ENCODE peak calls at places on chromosomes 3 and 15, in four cellular contexts. L is H1, K is GM12878, Z is K562. J is an unnamed sample.

GRCh38 chr3:51684971-51685751 is 14.1 kb downstream of the TEX264 start:
- DNase-seq in Z (peak), K (no peak), L (no peak), J (no peak)

GRCh38 chr15:22980189-22981136 is at the start of gene CYFIP1:
- DNase-seq in L (peak), K (no peak), Z (peak), J (peak)

GRCh38 chr3:166013073-166013679 is 176.0 kb upstream of the BCHE start:
- DNase-seq in L (no peak), K (no peak), Z (peak), J (peak)

GRCh38 chr3:113055201-113055600 is 64.4 kb downstream of the GTPBP8 start:
- DNase-seq in Z (no peak), L (no peak), K (no peak), J (no peak)

GRCh38 chr3:178353292-178353814 is 182.9 kb upstream of the KCNMB2 start:
- DNase-seq in L (no peak), K (no peak), Z (no peak), J (no peak)

GRCh38 chr3:138472141-138472825 is 37.9 kb downstream of the ESYT3 start:
- DNase-seq in Z (peak), K (no peak), L (no peak), J (no peak)

GRCh38 chr3:73349657-73350056 is 275.1 kb downstream of the PDZRN3 start:
- DNase-seq in Z (no peak), L (no peak), K (no peak), J (no peak)

GRCh38 chr3:1987983-1988382 is 110.7 kb upstream of the CNTN4 start:
- DNase-seq in Z (no peak), K (no peak), L (no peak), J (no peak)

GRCh38 chr15:79009388-79009787 is 64.5 kb upstream of the CTSH start:
- DNase-seq in K (no peak), Z (no peak), L (no peak), J (no peak)

GRCh38 chr15:74531144-74531811 is 9.7 kb upstream of the ARID3B start:
- DNase-seq in Z (no peak), L (no peak), K (no peak), J (peak)

GRCh38 chr3:100411091-100411982 is 10.0 kb downstream of the LNP1 start:
- DNase-seq in Z (no peak), L (no peak), K (no peak), J (peak)

GRCh38 chr3:10361375-10361774 is 40.5 kb upstream of the SEC13 start:
- DNase-seq in Z (no peak), K (no peak), L (no peak), J (no peak)

GRCh38 chr3:179865876-179866505 is 170.7 kb downstream of the PEX5L start:
- DNase-seq in K (no peak), Z (no peak), L (no peak), J (no peak)

GRCh38 chr3:53775834-53776251 is 70.4 kb downstream of the CHDH start:
- DNase-seq in Z (no peak), K (no peak), L (no peak), J (no peak)

GRCh38 chr3:190086191-190086590 is 34.5 kb downstream of the P3H2 start:
- DNase-seq in Z (no peak), K (no peak), L (peak), J (no peak)

GRCh38 chr3:147422934-147423599 is 13.9 kb downstream of the ZIC1 start:
- DNase-seq in L (no peak), K (no peak), Z (no peak), J (no peak)

GRCh38 chr3:5292512-5292911 is 105.0 kb downstream of the EDEM1 start:
- DNase-seq in K (no peak), Z (no peak), L (no peak), J (no peak)

GRCh38 chr3:134952372-134952771 is 157.3 kb downstream of the EPHB1 start:
- DNase-seq in K (no peak), L (no peak), Z (no peak), J (no peak)

GRCh38 chr15:26051771-26052685 is 188.9 kb upstream of the ATP10A start:
- DNase-seq in L (no peak), K (no peak), Z (no peak), J (no peak)

GRCh38 chr3:71103430-71103881 is 480.1 kb downstream of the FOXP1 start:
- DNase-seq in K (no peak), L (no peak), Z (no peak), J (peak)

GRCh38 chr3:194503101-194503531 is 16.3 kb upstream of the ATP13A3 start:
- DNase-seq in L (no peak), Z (no peak), K (no peak), J (no peak)

GRCh38 chr15:40731034-40731433 is 24.0 kb downstream of the RMDN3 start:
- DNase-seq in Z (no peak), K (no peak), L (no peak), J (no peak)

GRCh38 chr3:195337747-195338146 is 66.8 kb upstream of the XXYLT1 start:
- DNase-seq in Z (no peak), K (no peak), L (no peak), J (no peak)

GRCh38 chr3:118683636-118684035 is 351.0 kb downstream of the IGSF11 start:
- DNase-seq in Z (no peak), L (no peak), K (no peak), J (no peak)

GRCh38 chr3:119978554-119979208 is 115.6 kb downstream of the GSK3B start:
- DNase-seq in K (no peak), Z (no peak), L (no peak), J (no peak)

GRCh38 chr15:55247766-55248427 is 41.7 kb downstream of the RAB27A start:
- DNase-seq in Z (no peak), K (no peak), L (no peak), J (no peak)

GRCh38 chr3:156978471-156978961 is 152.4 kb downstream of the LEKR1 start:
- DNase-seq in Z (no peak), K (peak), L (no peak), J (no peak)

GRCh38 chr3:51382076-51382745 is 2.9 kb upstream of the MANF start:
- DNase-seq in K (no peak), L (no peak), Z (no peak), J (no peak)

GRCh38 chr3:137766069-137766960 is 2.2 kb downstream of the SOX14 start:
- DNase-seq in L (no peak), K (no peak), Z (no peak), J (no peak)

GRCh38 chr3:6601374-6601773 is 259.5 kb upstream of the GRM7 start:
- DNase-seq in K (no peak), L (no peak), Z (peak), J (no peak)

GRCh38 chr15:82934100-82934880 is 18.2 kb downstream of the HOMER2 start:
- DNase-seq in Z (no peak), L (no peak), K (no peak), J (no peak)

GRCh38 chr15:100220058-100220728 is 121.6 kb downstream of the ADAMTS17 start:
- DNase-seq in K (no peak), L (no peak), Z (no peak), J (no peak)

GRCh38 chr3:150710097-150710496 is 6.4 kb upstream of the ERICH6 start:
- DNase-seq in K (no peak), L (no peak), Z (no peak), J (no peak)

GRCh38 chr3:64501298-64501906 is 186.4 kb downstream of the ADAMTS9 start:
- DNase-seq in L (no peak), K (no peak), Z (no peak), J (peak)

GRCh38 chr15:64895285-64896065 is 16.2 kb upstream of the ANKDD1A start:
- DNase-seq in K (peak), Z (peak), L (no peak), J (no peak)
- TF ChIP-seq SRF in K (no peak), Z (no peak), L (no peak), J (no peak)

GRCh38 chr15:29528276-29528675 is 258.7 kb upstream of the NSMCE3 start:
- DNase-seq in Z (no peak), K (no peak), L (no peak), J (no peak)
- TF ChIP-seq CREB1 in Z (no peak), K (no peak), L (no peak), J (no peak)

DNA sequence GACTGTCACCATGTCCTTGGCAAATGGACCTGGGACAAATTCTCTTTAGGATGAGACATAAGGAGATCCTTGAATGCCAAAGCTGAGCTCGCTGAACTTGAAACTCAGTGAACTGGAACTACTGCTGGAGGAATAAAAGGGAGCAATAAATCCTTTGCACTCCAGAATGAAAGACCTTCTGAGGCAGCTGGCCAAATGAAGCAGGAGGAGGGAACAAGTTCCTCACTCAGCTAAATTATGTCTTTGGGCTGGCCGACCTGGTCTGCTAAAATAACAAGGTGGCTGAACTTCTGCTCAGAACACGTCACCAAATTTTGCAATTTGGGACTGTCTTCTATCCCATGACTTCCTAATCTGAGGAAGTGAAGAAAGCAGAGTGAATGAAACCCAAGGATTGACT is 314.7 kb downstream of the LPP start:
- DNase-seq in K (no peak), Z (no peak), L (no peak), J (no peak)
- TF ChIP-seq SRF in K (no peak), Z (no peak), L (no peak), J (no peak)

GRCh38 chr15:90358124-90359033 is 6.3 kb downstream of the ZNF774 start:
- DNase-seq in L (no peak), K (no peak), Z (peak), J (no peak)
- TF ChIP-seq CREB1 in L (no peak), K (no peak), Z (no peak), J (no peak)

GRCh38 chr3:108603689-108604088 is 14.2 kb downstream of the DZIP3 start:
- DNase-seq in L (no peak), Z (no peak), K (no peak), J (no peak)
- TF ChIP-seq SRF in L (no peak), Z (no peak), K (no peak), J (no peak)

DNA sequence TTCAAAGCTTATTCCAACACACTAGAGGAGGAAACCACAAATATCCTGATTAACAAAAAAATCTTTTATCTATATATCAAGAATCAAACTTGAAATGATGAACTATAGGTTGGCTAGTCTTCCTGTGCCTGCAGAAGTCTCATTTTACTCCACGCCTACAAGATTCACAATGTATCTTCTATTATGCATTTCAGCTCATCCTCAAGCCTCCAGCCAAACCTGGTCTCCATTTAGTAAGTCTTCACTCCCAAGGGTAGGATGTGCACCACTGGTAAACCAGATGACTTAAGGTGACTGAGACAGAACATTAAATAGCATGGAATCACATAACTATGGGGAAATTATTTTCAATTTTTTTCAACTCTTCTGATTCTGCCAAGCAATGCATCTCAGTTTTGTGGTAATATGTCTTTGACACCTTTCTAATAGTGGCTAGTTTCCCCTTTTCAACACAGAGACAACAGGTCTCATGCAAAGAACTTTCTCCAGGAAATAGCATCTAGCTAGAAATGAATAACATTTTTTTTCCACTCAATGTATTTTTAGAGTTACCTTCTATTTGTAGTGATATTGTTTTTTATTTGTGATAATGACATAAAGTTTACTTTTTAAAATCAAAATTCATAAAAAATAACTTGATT is 166.9 kb downstream of the TNIK start:
- DNase-seq in Z (no peak), L (no peak), K (no peak), J (no peak)
- TF ChIP-seq CREB1 in Z (no peak), L (no peak), K (no peak), J (no peak)

J was measured in HepG2.